ENCODE peak calls at places on chromosomes 13 and 19, in six cellular contexts. One of them, this sample, is unnamed.

GRCh38 chr19:8307400-8307964 is 676 bp downstream of the CD320 start:
- DNase-seq in esophagus squamous epithelium: no peak
- DNase-seq in stomach: peak; percentile 25
- DNase-seq in stimulated activated naive CD8-positive, alpha-beta T cell treated with anti-CD3 and anti-CD28 coated beads, Interleukin-15, Interleukin-2, amounts not matched to agents 100 U/mL and 50 U/mL, for 24 hours: no peak
- DNase-seq in midbrain: no peak
- DNase-seq in nephron progenitor cell: no peak
- DNase-seq in this sample: no peak

GRCh38 chr19:4238831-4239230 is 8.0 kb upstream of the YJU2 start:
- DNase-seq in stimulated activated naive CD8-positive, alpha-beta T cell treated with anti-CD3 and anti-CD28 coated beads, Interleukin-15, Interleukin-2, amounts not matched to agents 100 U/mL and 50 U/mL, for 24 hours: no peak
- DNase-seq in stomach: no peak
- DNase-seq in midbrain: no peak
- DNase-seq in esophagus squamous epithelium: no peak
- DNase-seq in nephron progenitor cell: no peak
- DNase-seq in this sample: no peak

GRCh38 chr13:63693696-63694095 is 2278.0 kb upstream of the PCDH20 start:
- DNase-seq in stomach: no peak
- DNase-seq in nephron progenitor cell: no peak
- DNase-seq in midbrain: no peak
- DNase-seq in stimulated activated naive CD8-positive, alpha-beta T cell treated with anti-CD3 and anti-CD28 coated beads, Interleukin-15, Interleukin-2, amounts not matched to agents 100 U/mL and 50 U/mL, for 24 hours: no peak
- DNase-seq in esophagus squamous epithelium: no peak
- DNase-seq in this sample: no peak

GRCh38 chr19:12166596-12166995 is 3.7 kb downstream of the ZNF136 start:
- DNase-seq in nephron progenitor cell: no peak
- DNase-seq in midbrain: no peak
- DNase-seq in stimulated activated naive CD8-positive, alpha-beta T cell treated with anti-CD3 and anti-CD28 coated beads, Interleukin-15, Interleukin-2, amounts not matched to agents 100 U/mL and 50 U/mL, for 24 hours: no peak
- DNase-seq in esophagus squamous epithelium: no peak
- DNase-seq in stomach: no peak
- DNase-seq in this sample: no peak

GRCh38 chr19:13637664-13638063 is 126.7 kb upstream of the MRI1 start:
- DNase-seq in stimulated activated naive CD8-positive, alpha-beta T cell treated with anti-CD3 and anti-CD28 coated beads, Interleukin-15, Interleukin-2, amounts not matched to agents 100 U/mL and 50 U/mL, for 24 hours: no peak
- DNase-seq in esophagus squamous epithelium: no peak
- DNase-seq in nephron progenitor cell: no peak
- DNase-seq in stomach: no peak
- DNase-seq in midbrain: no peak
- DNase-seq in this sample: no peak

GRCh38 chr13:72259528-72259927 is 392.5 kb upstream of the DACH1 start:
- DNase-seq in stimulated activated naive CD8-positive, alpha-beta T cell treated with anti-CD3 and anti-CD28 coated beads, Interleukin-15, Interleukin-2, amounts not matched to agents 100 U/mL and 50 U/mL, for 24 hours: no peak
- DNase-seq in stomach: no peak
- DNase-seq in nephron progenitor cell: no peak
- DNase-seq in midbrain: no peak
- DNase-seq in esophagus squamous epithelium: no peak
- DNase-seq in this sample: no peak

GRCh38 chr13:40433577-40433976 is 232.9 kb downstream of the FOXO1 start:
- DNase-seq in stimulated activated naive CD8-positive, alpha-beta T cell treated with anti-CD3 and anti-CD28 coated beads, Interleukin-15, Interleukin-2, amounts not matched to agents 100 U/mL and 50 U/mL, for 24 hours: peak; percentile 27
- DNase-seq in esophagus squamous epithelium: no peak
- DNase-seq in midbrain: no peak
- DNase-seq in nephron progenitor cell: no peak
- DNase-seq in stomach: no peak
- DNase-seq in this sample: peak; percentile 14

GRCh38 chr13:21925720-21926119 is 254.8 kb downstream of the FGF9 start:
- DNase-seq in nephron progenitor cell: no peak
- DNase-seq in midbrain: no peak
- DNase-seq in stomach: no peak
- DNase-seq in esophagus squamous epithelium: no peak
- DNase-seq in stimulated activated naive CD8-positive, alpha-beta T cell treated with anti-CD3 and anti-CD28 coated beads, Interleukin-15, Interleukin-2, amounts not matched to agents 100 U/mL and 50 U/mL, for 24 hours: no peak
- DNase-seq in this sample: no peak

GRCh38 chr13:110965038-110965754 is 50.3 kb upstream of the ANKRD10 start:
- DNase-seq in esophagus squamous epithelium: no peak
- DNase-seq in nephron progenitor cell: no peak
- DNase-seq in stomach: no peak
- DNase-seq in stimulated activated naive CD8-positive, alpha-beta T cell treated with anti-CD3 and anti-CD28 coated beads, Interleukin-15, Interleukin-2, amounts not matched to agents 100 U/mL and 50 U/mL, for 24 hours: no peak
- DNase-seq in midbrain: no peak
- DNase-seq in this sample: no peak

GRCh38 chr19:1455336-1456120 is 5.6 kb downstream of the APC2 start:
- DNase-seq in stomach: peak; percentile 67
- DNase-seq in nephron progenitor cell: peak; percentile 72
- DNase-seq in midbrain: no peak
- DNase-seq in esophagus squamous epithelium: no peak
- DNase-seq in stimulated activated naive CD8-positive, alpha-beta T cell treated with anti-CD3 and anti-CD28 coated beads, Interleukin-15, Interleukin-2, amounts not matched to agents 100 U/mL and 50 U/mL, for 24 hours: peak; percentile 71
- DNase-seq in this sample: no peak

GRCh38 chr19:41969196-41969595 is 10.1 kb upstream of the RABAC1 start:
- DNase-seq in stomach: no peak
- DNase-seq in stimulated activated naive CD8-positive, alpha-beta T cell treated with anti-CD3 and anti-CD28 coated beads, Interleukin-15, Interleukin-2, amounts not matched to agents 100 U/mL and 50 U/mL, for 24 hours: no peak
- DNase-seq in midbrain: no peak
- DNase-seq in nephron progenitor cell: no peak
- DNase-seq in esophagus squamous epithelium: no peak
- DNase-seq in this sample: no peak

GRCh38 chr19:6273701-6274601 is 5.8 kb downstream of the MLLT1 start:
- DNase-seq in stomach: peak; percentile 83
- DNase-seq in nephron progenitor cell: peak; percentile 38
- DNase-seq in stimulated activated naive CD8-positive, alpha-beta T cell treated with anti-CD3 and anti-CD28 coated beads, Interleukin-15, Interleukin-2, amounts not matched to agents 100 U/mL and 50 U/mL, for 24 hours: no peak
- DNase-seq in midbrain: peak; percentile 67
- DNase-seq in esophagus squamous epithelium: no peak
- DNase-seq in this sample: no peak

GRCh38 chr19:588093-588742 is 1.5 kb upstream of the HCN2 start:
- DNase-seq in nephron progenitor cell: peak; percentile 72
- DNase-seq in stomach: peak; percentile 70
- DNase-seq in midbrain: peak; percentile 93
- DNase-seq in esophagus squamous epithelium: no peak
- DNase-seq in stimulated activated naive CD8-positive, alpha-beta T cell treated with anti-CD3 and anti-CD28 coated beads, Interleukin-15, Interleukin-2, amounts not matched to agents 100 U/mL and 50 U/mL, for 24 hours: peak; percentile 75
- DNase-seq in this sample: peak; percentile 58

GRCh38 chr13:94640676-94641075 is 39.0 kb downstream of the GPR180 start:
- DNase-seq in nephron progenitor cell: no peak
- DNase-seq in midbrain: no peak
- DNase-seq in esophagus squamous epithelium: no peak
- DNase-seq in stimulated activated naive CD8-positive, alpha-beta T cell treated with anti-CD3 and anti-CD28 coated beads, Interleukin-15, Interleukin-2, amounts not matched to agents 100 U/mL and 50 U/mL, for 24 hours: no peak
- DNase-seq in stomach: no peak
- DNase-seq in this sample: no peak

GRCh38 chr19:49149652-49150105 is 5.5 kb downstream of the HRC start:
- DNase-seq in stimulated activated naive CD8-positive, alpha-beta T cell treated with anti-CD3 and anti-CD28 coated beads, Interleukin-15, Interleukin-2, amounts not matched to agents 100 U/mL and 50 U/mL, for 24 hours: no peak
- DNase-seq in nephron progenitor cell: peak; percentile 74
- DNase-seq in midbrain: peak; percentile 77
- DNase-seq in stomach: peak; percentile 58
- DNase-seq in esophagus squamous epithelium: no peak
- DNase-seq in this sample: no peak

GRCh38 chr13:44307844-44308243 is 65.8 kb upstream of the SERP2 start:
- DNase-seq in stomach: peak; percentile 34
- DNase-seq in midbrain: no peak
- DNase-seq in nephron progenitor cell: no peak
- DNase-seq in stimulated activated naive CD8-positive, alpha-beta T cell treated with anti-CD3 and anti-CD28 coated beads, Interleukin-15, Interleukin-2, amounts not matched to agents 100 U/mL and 50 U/mL, for 24 hours: no peak
- DNase-seq in esophagus squamous epithelium: no peak
- DNase-seq in this sample: no peak

GRCh38 chr13:33015791-33016323 is 366 bp upstream of the KL start:
- DNase-seq in midbrain: no peak
- DNase-seq in nephron progenitor cell: peak; percentile 39
- DNase-seq in esophagus squamous epithelium: no peak
- DNase-seq in stomach: peak; percentile 29
- DNase-seq in stimulated activated naive CD8-positive, alpha-beta T cell treated with anti-CD3 and anti-CD28 coated beads, Interleukin-15, Interleukin-2, amounts not matched to agents 100 U/mL and 50 U/mL, for 24 hours: peak; percentile 8
- DNase-seq in this sample: no peak

GRCh38 chr19:50377051-50377441 is 789 bp downstream of the NR1H2 start:
- DNase-seq in midbrain: no peak
- DNase-seq in esophagus squamous epithelium: no peak
- DNase-seq in stimulated activated naive CD8-positive, alpha-beta T cell treated with anti-CD3 and anti-CD28 coated beads, Interleukin-15, Interleukin-2, amounts not matched to agents 100 U/mL and 50 U/mL, for 24 hours: peak; percentile 60
- DNase-seq in stomach: peak; percentile 53
- DNase-seq in nephron progenitor cell: peak; percentile 66
- DNase-seq in this sample: peak; percentile 63

GRCh38 chr19:52535831-52536800 is 8.6 kb downstream of the ZNF808 start:
- DNase-seq in nephron progenitor cell: peak; percentile 96
- DNase-seq in esophagus squamous epithelium: peak; percentile 31
- DNase-seq in midbrain: peak; percentile 18
- DNase-seq in stomach: peak; percentile 74
- DNase-seq in stimulated activated naive CD8-positive, alpha-beta T cell treated with anti-CD3 and anti-CD28 coated beads, Interleukin-15, Interleukin-2, amounts not matched to agents 100 U/mL and 50 U/mL, for 24 hours: peak; percentile 93
- DNase-seq in this sample: peak; percentile 87